ENCODE peak calls at places on chromosomes 1 and 21, in six cellular contexts. I is AG10803, D is prostate gland, W is kidney epithelial cell, B is neural crest cell, R is NCI-H1105 treated with DMSO at 0.1 percent for 48 hours. G is an unnamed sample.
A peak's percentile ranks its signal among the peaks of the same experiment; 100 is the strongest.

GRCh38 chr1:15448877-15449462 is 7.6 kb upstream of the CELA2A start:
- DNase-seq in I (no peak), D (no peak), W (no peak), B (no peak), R (no peak), G (no peak)

GRCh38 chr1:92989936-92990582 is 28.8 kb upstream of the DIPK1A start:
- DNase-seq in I (peak; percentile 19), D (no peak), W (no peak), B (no peak), R (no peak), G (peak; percentile 21)

GRCh38 chr1:63601061-63601460 is 7.8 kb downstream of the PGM1 start:
- DNase-seq in I (no peak), D (no peak), W (no peak), B (no peak), R (no peak), G (no peak)

GRCh38 chr1:185453496-185454192 is 136.6 kb upstream of the IVNS1ABP start:
- DNase-seq in I (peak; percentile 92), D (no peak), W (no peak), B (no peak), R (no peak), G (no peak)

GRCh38 chr21:45600248-45600647 is 43.3 kb upstream of the PCBP3 start:
- DNase-seq in I (no peak), D (no peak), W (no peak), B (no peak), R (no peak), G (no peak)

GRCh38 chr1:109306832-109307362 is at the start of gene MYBPHL:
- DNase-seq in I (no peak), D (no peak), W (no peak), B (no peak), R (no peak), G (no peak)

GRCh38 chr1:51916587-51917405 is 38.3 kb upstream of the NRDC start:
- DNase-seq in I (peak; percentile 70), D (peak; percentile 51), W (no peak), B (no peak), R (no peak), G (no peak)

GRCh38 chr1:183907106-183907505 is 102.2 kb downstream of the RGL1 start:
- DNase-seq in I (no peak), D (no peak), W (no peak), B (no peak), R (no peak), G (no peak)

GRCh38 chr1:152411846-152412245 is 2.2 kb downstream of the CRNN start:
- DNase-seq in I (no peak), D (no peak), W (no peak), B (no peak), R (no peak), G (no peak)

GRCh38 chr1:5857011-5857410 is 135.2 kb downstream of the NPHP4 start:
- DNase-seq in I (no peak), D (no peak), W (no peak), B (no peak), R (no peak), G (no peak)

GRCh38 chr1:101291562-101292035 is 54.8 kb downstream of the S1PR1 start:
- DNase-seq in I (peak; percentile 78), D (no peak), W (no peak), B (no peak), R (peak; percentile 18), G (peak; percentile 38)